ENCODE peak calls at places on chromosomes 4 and X, in ten cellular contexts. H is HT-29; G is mammary epithelial cell; N is Right ventricle myocardium superior; U is NCI-H146; P is activated CD4-positive, alpha-beta T cell treated with anti-CD3 and anti-CD28 coated beads for 48 hours; V is RCC 7860; C is prostate gland; M is GM12865; S is choroid plexus epithelial cell. L is an unnamed sample.

GRCh38 chr4:140103676-140104075 is 50.3 kb downstream of the MAML3 start:
- DNase-seq in H (no peak), G (peak; percentile 86), N (no peak), U (no peak), P (peak; percentile 59), V (peak; percentile 15), C (no peak), M (peak; percentile 33), S (peak; percentile 49), L (no peak)

GRCh38 chr4:11590132-11590531 is 161.4 kb upstream of the HS3ST1 start:
- DNase-seq in H (no peak), G (no peak), N (no peak), U (no peak), P (no peak), V (no peak), C (no peak), M (no peak), S (peak; percentile 60), L (no peak)

GRCh38 chrX:50495616-50496015 is 25.0 kb upstream of the DGKK start:
- DNase-seq in H (no peak), G (peak; percentile 1), N (peak; percentile 68), U (no peak), P (no peak), V (no peak), C (no peak), M (no peak), S (no peak), L (no peak)

GRCh38 chrX:130916636-130917422 is 13.8 kb upstream of the ENOX2 start:
- DNase-seq in H (peak; percentile 59), G (peak; percentile 21), N (no peak), U (peak; percentile 34), P (peak; percentile 25), V (peak; percentile 15), C (peak; percentile 9), M (peak; percentile 63), S (peak; percentile 66), L (peak; percentile 64)

GRCh38 chr4:4994312-4995097 is 24.8 kb downstream of the CYTL1 start:
- DNase-seq in H (no peak), G (no peak), N (no peak), U (peak; percentile 4), P (no peak), V (no peak), C (no peak), M (no peak), S (no peak), L (no peak)

GRCh38 chr4:159248383-159249178 is 145.7 kb downstream of the RAPGEF2 start:
- DNase-seq in H (no peak), G (no peak), N (no peak), U (peak; percentile 49), P (no peak), V (no peak), C (no peak), M (no peak), S (peak; percentile 94), L (no peak)

GRCh38 chr4:145216532-145216931 is 36.1 kb upstream of the OTUD4 start:
- DNase-seq in H (peak; percentile 41), G (peak; percentile 23), N (no peak), U (no peak), P (no peak), V (no peak), C (no peak), M (peak; percentile 53), S (peak; percentile 70), L (peak; percentile 77)

GRCh38 chr4:83961575-83961974 is 425.7 kb downstream of the GPAT3 start:
- DNase-seq in H (peak; percentile 60), G (no peak), N (no peak), U (no peak), P (no peak), V (peak; percentile 27), C (no peak), M (no peak), S (peak; percentile 52), L (peak; percentile 7)

GRCh38 chrX:9562851-9563250 is 98.0 kb downstream of the TBL1X start:
- DNase-seq in H (no peak), G (peak; percentile 35), N (peak; percentile 45), U (no peak), P (no peak), V (peak; percentile 90), C (peak; percentile 20), M (no peak), S (peak; percentile 90), L (no peak)

GRCh38 chr4:82770607-82771006 is 28.0 kb downstream of the SCD5 start:
- DNase-seq in H (no peak), G (no peak), N (no peak), U (no peak), P (no peak), V (no peak), C (no peak), M (no peak), S (no peak), L (no peak)

GRCh38 chr4:16794816-16795445 is 103.5 kb downstream of the LDB2 start:
- DNase-seq in H (peak; percentile 67), G (no peak), N (peak; percentile 52), U (peak; percentile 4), P (peak; percentile 63), V (peak; percentile 7), C (no peak), M (peak; percentile 46), S (peak; percentile 77), L (peak; percentile 51)

GRCh38 chr4:109576462-109576861 is 16.4 kb downstream of the MCUB start:
- DNase-seq in H (peak; percentile 12), G (no peak), N (no peak), U (peak; percentile 76), P (no peak), V (no peak), C (no peak), M (no peak), S (no peak), L (no peak)

GRCh38 chr4:170675568-170676262 is 586.0 kb upstream of the AADAT start:
- DNase-seq in H (no peak), G (peak; percentile 48), N (no peak), U (no peak), P (no peak), V (peak; percentile 57), C (no peak), M (peak; percentile 57), S (peak; percentile 45), L (no peak)

GRCh38 chr4:76206222-76206942 is 7.2 kb downstream of the SCARB2 start:
- DNase-seq in H (no peak), G (no peak), N (no peak), U (no peak), P (no peak), V (no peak), C (no peak), M (no peak), S (peak; percentile 66), L (no peak)

GRCh38 chrX:17923546-17923945 is 62.4 kb upstream of the RAI2 start:
- DNase-seq in H (no peak), G (no peak), N (no peak), U (no peak), P (peak; percentile 8), V (no peak), C (no peak), M (peak; percentile 1), S (no peak), L (peak; percentile 47)

GRCh38 chr4:76872556-76872955 is 25.4 kb downstream of the SOWAHB start:
- DNase-seq in H (no peak), G (no peak), N (no peak), U (no peak), P (no peak), V (no peak), C (no peak), M (no peak), S (no peak), L (no peak)

GRCh38 chrX:149512225-149512885 is 7.2 kb upstream of the IDS start:
- DNase-seq in H (peak; percentile 87), G (peak; percentile 35), N (peak; percentile 55), U (peak; percentile 45), P (peak; percentile 64), V (peak; percentile 27), C (peak; percentile 37), M (peak; percentile 64), S (peak; percentile 64), L (peak; percentile 66)